ENCODE peak calls at places on chromosomes 7 and 10, in six cellular contexts. T, B, K, E, D and Q are unnamed samples. For H3K4me1, the result is how much of the 10 kb centered on the place peaks cover.

GRCh38 chr10:103454026-103454425 is 1.9 kb upstream of the CALHM2 start:
- DNase-seq in T (no peak), B (no peak), K (no peak), E (no peak), D (no peak), Q (no peak)

GRCh38 chr7:35004531-35005096 is 32.7 kb downstream of the DPY19L1 start:
- DNase-seq in T (no peak), B (peak), K (no peak), E (no peak), D (no peak), Q (no peak)

GRCh38 chr10:61943699-61944444 is 42.4 kb downstream of the ARID5B start:
- DNase-seq in T (no peak), B (peak), K (no peak), E (no peak), D (no peak), Q (no peak)

GRCh38 chr7:141012696-141013344 is 1.9 kb downstream of the MRPS33 start:
- DNase-seq in T (no peak), B (no peak), K (no peak), E (no peak), D (no peak), Q (no peak)

GRCh38 chr10:52283174-52283573 is 30.9 kb upstream of the DKK1 start:
- DNase-seq in T (no peak), B (peak), K (no peak), E (no peak), D (no peak), Q (no peak)

GRCh38 chr7:105480931-105481330 is 41.1 kb downstream of the PUS7 start:
- DNase-seq in T (no peak), B (no peak), K (no peak), E (no peak), D (no peak), Q (no peak)

GRCh38 chr10:79443338-79444242 is 1.8 kb downstream of the ZCCHC24 start:
- DNase-seq in T (no peak), B (no peak), K (no peak), E (no peak), D (no peak), Q (no peak)

GRCh38 chr7:116316838-116317612 is 106.7 kb downstream of the TES start:
- DNase-seq in T (peak), B (peak), K (no peak), E (peak), D (peak), Q (peak)

GRCh38 chr7:65287023-65287422 is 86.6 kb upstream of the ZNF92 start:
- DNase-seq in T (no peak), B (no peak), K (no peak), E (no peak), D (no peak), Q (no peak)

GRCh38 chr10:116444527-116445142 is 17.0 kb downstream of the PNLIPRP3 start:
- DNase-seq in T (no peak), B (peak), K (no peak), E (no peak), D (no peak), Q (no peak)

GRCh38 chr10:59362991-59363390 is 642 bp upstream of the FAM13C start:
- DNase-seq in T (no peak), B (peak), K (peak), E (peak), D (peak), Q (peak)

GRCh38 chr7:115223959-115224358 is 302.1 kb downstream of the MDFIC start:
- DNase-seq in T (no peak), B (no peak), K (no peak), E (no peak), D (no peak), Q (no peak)

GRCh38 chr7:1068013-1068412 is 19.9 kb upstream of the GPER1 start:
- DNase-seq in T (no peak), B (no peak), K (no peak), E (no peak), D (no peak), Q (no peak)

GRCh38 chr10:85048644-85049043 is 720.3 kb downstream of the CCSER2 start:
- DNase-seq in T (no peak), B (no peak), K (no peak), E (no peak), D (no peak), Q (no peak)

GRCh38 chr10:101030492-101031127 is 319 bp downstream of the PDZD7 start:
- DNase-seq in T (no peak), B (no peak), K (no peak), E (no peak), D (no peak), Q (no peak)

GRCh38 chr7:90262438-90262837 is 17.5 kb downstream of the CFAP69 start:
- DNase-seq in T (no peak), B (peak), K (no peak), E (no peak), D (no peak), Q (no peak)

GRCh38 chr7:43637114-43637806 is 54.4 kb downstream of the STK17A start:
- DNase-seq in T (no peak), B (peak), K (no peak), E (no peak), D (no peak), Q (no peak)

GRCh38 chr10:34764347-34764991 is 50.6 kb downstream of the PARD3 start:
- DNase-seq in T (no peak), B (no peak), K (no peak), E (no peak), D (no peak), Q (no peak)

GRCh38 chr7:10756981-10757380 is 216.7 kb upstream of the PHF14 start:
- DNase-seq in T (no peak), B (no peak), K (no peak), E (no peak), D (no peak), Q (no peak)

GRCh38 chr7:136086712-136087111 is 109.6 kb upstream of the MTPN start:
- DNase-seq in T (peak), B (peak), K (peak), E (peak), D (no peak), Q (peak)

GRCh38 chr10:31134303-31134928 is 102.8 kb upstream of the ZNF438 start:
- DNase-seq in T (no peak), B (peak), K (no peak), E (peak), D (no peak), Q (no peak)

GRCh38 chr10:3570855-3571266 is 214.1 kb downstream of the KLF6 start:
- DNase-seq in T (peak), B (no peak), K (no peak), E (no peak), D (peak), Q (peak)

GRCh38 chr10:100934084-100934659 is 21.4 kb downstream of the SLF2 start:
- DNase-seq in T (no peak), B (no peak), K (no peak), E (no peak), D (no peak), Q (no peak)

GRCh38 chr10:33735463-33735862 is 401.0 kb upstream of the NRP1 start:
- DNase-seq in T (no peak), B (no peak), K (no peak), E (no peak), D (no peak), Q (no peak)

GRCh38 chr7:80974396-80975358 is 55.8 kb upstream of the SEMA3C start:
- DNase-seq in T (no peak), B (no peak), K (no peak), E (no peak), D (no peak), Q (no peak)

GRCh38 chr7:154848464-154848863 is 154.5 kb downstream of the PAXIP1 start:
- DNase-seq in T (no peak), B (no peak), K (no peak), E (no peak), D (no peak), Q (no peak)

GRCh38 chr7:142110098-142110497 is 1.4 kb upstream of the MGAM2 start:
- DNase-seq in T (no peak), B (no peak), K (no peak), E (no peak), D (no peak), Q (no peak)

GRCh38 chr10:100828744-100829102 is 83.3 kb downstream of the PAX2 start:
- DNase-seq in T (no peak), B (no peak), K (no peak), E (no peak), D (no peak), Q (no peak)

GRCh38 chr7:34013421-34013820 is 108.1 kb downstream of the BMPER start:
- DNase-seq in T (no peak), B (no peak), K (no peak), E (no peak), D (no peak), Q (no peak)

GRCh38 chr10:61781969-61782403 is 119.3 kb downstream of the CABCOCO1 start:
- DNase-seq in T (no peak), B (no peak), K (no peak), E (no peak), D (no peak), Q (no peak)

GRCh38 chr7:142331941-142332340 is 74.1 kb upstream of the PRSS58 start:
- DNase-seq in T (no peak), B (no peak), K (no peak), E (no peak), D (no peak), Q (no peak)

GRCh38 chr7:79055722-79056415 is 397.6 kb downstream of the MAGI2 start:
- DNase-seq in T (no peak), B (no peak), K (peak), E (no peak), D (no peak), Q (no peak)

GRCh38 chr10:44969854-44970253 is 8.8 kb downstream of the DEPP1 start:
- DNase-seq in T (no peak), B (no peak), K (peak), E (no peak), D (peak), Q (no peak)
- H3K4me1 ChIP-seq in T (under half), B (under half), K (under half), E (under half), D (half or more), Q (under half)

DNA sequence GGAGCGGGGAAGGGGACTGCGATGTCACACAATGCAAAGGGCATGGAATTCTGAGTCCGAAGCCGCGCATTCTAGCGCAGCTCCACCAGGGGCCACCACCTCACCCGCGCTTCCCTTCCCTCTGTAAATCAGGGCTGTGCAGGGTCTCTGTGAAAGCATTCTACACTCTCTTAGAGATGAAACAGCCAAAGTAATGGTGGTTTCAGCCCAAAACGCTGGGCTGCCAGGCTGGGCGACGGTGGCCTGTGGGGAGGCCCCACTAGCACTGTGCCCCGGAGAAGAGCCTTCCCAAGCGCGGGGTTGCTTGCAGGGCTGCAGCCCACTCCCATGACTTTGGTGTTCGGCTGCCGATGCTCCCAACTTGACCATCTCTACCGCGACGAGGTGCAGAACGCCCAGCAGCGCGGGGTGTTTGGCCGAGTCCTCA is 11.4 kb downstream of the ATG9B start:
- DNase-seq in T (no peak), B (no peak), K (no peak), E (no peak), D (no peak), Q (no peak)
- TF ChIP-seq CTCF in T (peak), B (peak), K (no peak), E (peak), D (peak), Q (peak)

GRCh38 chr10:63132651-63133055 is 475 bp upstream of the NRBF2 start:
- DNase-seq in T (no peak), B (no peak), K (no peak), E (no peak), D (no peak), Q (no peak)
- H3K4me3 ChIP-seq in T (peak), B (no peak), K (peak), E (peak), D (peak), Q (peak)

DNA sequence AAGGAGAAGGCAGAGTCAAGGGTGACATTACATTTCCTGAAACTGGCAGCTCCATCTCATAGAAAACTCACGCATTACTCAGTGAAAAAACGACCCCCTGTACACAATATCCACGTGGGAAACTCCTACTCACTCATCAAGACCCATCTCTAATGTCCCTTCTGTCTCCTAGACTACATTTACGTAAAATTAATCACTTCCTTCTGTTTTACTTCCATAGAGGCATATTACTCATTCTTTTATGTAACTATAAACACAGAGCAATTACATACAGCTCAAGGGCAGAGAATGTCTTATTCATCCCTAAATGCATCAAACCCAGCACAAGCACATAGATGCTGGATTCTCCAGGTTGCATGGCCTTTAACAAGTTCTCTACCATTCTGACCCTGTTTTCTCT is 281.8 kb downstream of the KCNMA1 start:
- DNase-seq in T (no peak), B (peak), K (no peak), E (no peak), D (no peak), Q (no peak)
- H3K4me1 ChIP-seq in T (under half), B (under half), K (under half), E (under half), D (under half), Q (under half)

GRCh38 chr10:9762966-9763656 is 1254.6 kb upstream of the CELF2 start:
- DNase-seq in T (no peak), B (no peak), K (no peak), E (no peak), D (no peak), Q (no peak)

DNA sequence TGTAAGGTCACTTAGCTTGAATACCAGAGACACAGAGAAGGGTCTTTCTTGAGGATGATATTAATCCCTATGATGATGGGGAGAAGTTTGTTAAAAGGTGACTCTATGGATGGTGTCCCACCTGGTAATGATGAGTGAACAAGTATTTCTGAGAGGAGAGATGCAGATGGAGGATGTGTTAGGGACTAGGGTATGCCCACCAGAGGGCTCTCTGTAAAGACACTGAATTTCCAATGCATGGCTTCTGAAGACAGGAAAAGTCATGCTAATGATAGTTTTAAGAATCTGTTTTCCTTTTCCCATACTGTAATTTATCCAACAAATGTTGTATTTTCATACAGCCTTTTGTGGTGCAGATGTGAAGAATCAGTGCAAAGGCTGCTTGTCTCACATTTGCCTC is 1250.9 kb upstream of the CELF2 start:
- DNase-seq in T (no peak), B (no peak), K (no peak), E (no peak), D (no peak), Q (no peak)
- TF ChIP-seq CTCF in T (no peak), B (no peak), K (no peak), E (no peak), D (no peak), Q (no peak)